ENCODE peak calls at places on chromosomes 16 and 17, in ten cellular contexts. One of them, this sample, is unnamed. For H3K36me3, the result is how much of the 10 kb centered on the place peaks cover.

GRCh38 chr16:84396537-84397008 is 28.2 kb downstream of the ATP2C2 start:
- DNase-seq in adrenal gland: peak
- DNase-seq in upper lobe of left lung: no peak
- DNase-seq in sigmoid colon: no peak
- DNase-seq in esophagus squamous epithelium: no peak
- DNase-seq in uterus: no peak
- DNase-seq in body of pancreas: no peak
- DNase-seq in ovary: no peak
- DNase-seq in tibial nerve: no peak
- DNase-seq in transverse colon: no peak
- DNase-seq in this sample: no peak

GRCh38 chr16:759110-759910 is 1.2 kb upstream of the MSLN start:
- DNase-seq in uterus: no peak
- DNase-seq in esophagus squamous epithelium: no peak
- DNase-seq in transverse colon: no peak
- DNase-seq in adrenal gland: no peak
- DNase-seq in sigmoid colon: no peak
- DNase-seq in upper lobe of left lung: no peak
- DNase-seq in tibial nerve: no peak
- DNase-seq in ovary: no peak
- DNase-seq in body of pancreas: no peak
- DNase-seq in this sample: no peak

GRCh38 chr17:20174588-20175265 is 165.6 kb downstream of the SPECC1 start:
- DNase-seq in upper lobe of left lung: peak
- DNase-seq in adrenal gland: peak
- DNase-seq in ovary: no peak
- DNase-seq in tibial nerve: no peak
- DNase-seq in transverse colon: no peak
- DNase-seq in body of pancreas: no peak
- DNase-seq in esophagus squamous epithelium: no peak
- DNase-seq in sigmoid colon: no peak
- DNase-seq in uterus: no peak
- DNase-seq in this sample: no peak

GRCh38 chr17:18198530-18198929 is 14.9 kb downstream of the ALKBH5 start:
- DNase-seq in uterus: no peak
- DNase-seq in adrenal gland: no peak
- DNase-seq in body of pancreas: no peak
- DNase-seq in esophagus squamous epithelium: no peak
- DNase-seq in tibial nerve: no peak
- DNase-seq in transverse colon: no peak
- DNase-seq in upper lobe of left lung: no peak
- DNase-seq in ovary: no peak
- DNase-seq in sigmoid colon: no peak
- DNase-seq in this sample: no peak

GRCh38 chr17:79977711-79978544 is 57.7 kb downstream of the TBC1D16 start:
- DNase-seq in esophagus squamous epithelium: no peak
- DNase-seq in transverse colon: no peak
- DNase-seq in sigmoid colon: peak
- DNase-seq in upper lobe of left lung: peak
- DNase-seq in tibial nerve: no peak
- DNase-seq in uterus: peak
- DNase-seq in body of pancreas: peak
- DNase-seq in ovary: peak
- DNase-seq in adrenal gland: peak
- DNase-seq in this sample: peak

GRCh38 chr16:81592353-81592866 is 147.8 kb downstream of the CMIP start:
- DNase-seq in body of pancreas: peak
- DNase-seq in uterus: no peak
- DNase-seq in tibial nerve: no peak
- DNase-seq in ovary: no peak
- DNase-seq in upper lobe of left lung: no peak
- DNase-seq in sigmoid colon: no peak
- DNase-seq in transverse colon: peak
- DNase-seq in adrenal gland: no peak
- DNase-seq in esophagus squamous epithelium: no peak
- DNase-seq in this sample: no peak

GRCh38 chr17:60169921-60170817 is 20.4 kb downstream of the CA4 start:
- DNase-seq in ovary: no peak
- DNase-seq in transverse colon: peak
- DNase-seq in uterus: no peak
- DNase-seq in esophagus squamous epithelium: no peak
- DNase-seq in upper lobe of left lung: no peak
- DNase-seq in adrenal gland: no peak
- DNase-seq in body of pancreas: no peak
- DNase-seq in sigmoid colon: no peak
- DNase-seq in tibial nerve: no peak
- DNase-seq in this sample: no peak

GRCh38 chr17:42680331-42680808 is 1.3 kb downstream of the CCR10 start:
- DNase-seq in esophagus squamous epithelium: no peak
- DNase-seq in upper lobe of left lung: no peak
- DNase-seq in adrenal gland: peak
- DNase-seq in tibial nerve: no peak
- DNase-seq in ovary: no peak
- DNase-seq in sigmoid colon: no peak
- DNase-seq in uterus: peak
- DNase-seq in transverse colon: peak
- DNase-seq in body of pancreas: no peak
- DNase-seq in this sample: no peak

GRCh38 chr17:82402865-82403264 is 15.3 kb upstream of the HEXD start:
- DNase-seq in esophagus squamous epithelium: no peak
- DNase-seq in sigmoid colon: no peak
- DNase-seq in transverse colon: no peak
- DNase-seq in adrenal gland: no peak
- DNase-seq in upper lobe of left lung: no peak
- DNase-seq in uterus: no peak
- DNase-seq in tibial nerve: no peak
- DNase-seq in body of pancreas: no peak
- DNase-seq in ovary: no peak
- DNase-seq in this sample: no peak

GRCh38 chr17:82399030-82399429 is 19.1 kb upstream of the HEXD start:
- DNase-seq in tibial nerve: peak
- DNase-seq in sigmoid colon: no peak
- DNase-seq in body of pancreas: no peak
- DNase-seq in ovary: no peak
- DNase-seq in esophagus squamous epithelium: no peak
- DNase-seq in uterus: peak
- DNase-seq in upper lobe of left lung: peak
- DNase-seq in adrenal gland: no peak
- DNase-seq in transverse colon: no peak
- DNase-seq in this sample: no peak

GRCh38 chr17:82399601-82400101 is 18.5 kb upstream of the HEXD start:
- DNase-seq in transverse colon: no peak
- DNase-seq in tibial nerve: no peak
- DNase-seq in sigmoid colon: no peak
- DNase-seq in upper lobe of left lung: no peak
- DNase-seq in ovary: no peak
- DNase-seq in uterus: no peak
- DNase-seq in body of pancreas: no peak
- DNase-seq in adrenal gland: no peak
- DNase-seq in esophagus squamous epithelium: no peak
- DNase-seq in this sample: no peak

GRCh38 chr17:82400206-82400605 is 17.9 kb upstream of the HEXD start:
- DNase-seq in upper lobe of left lung: no peak
- DNase-seq in esophagus squamous epithelium: no peak
- DNase-seq in ovary: no peak
- DNase-seq in transverse colon: no peak
- DNase-seq in tibial nerve: no peak
- DNase-seq in body of pancreas: no peak
- DNase-seq in sigmoid colon: no peak
- DNase-seq in uterus: no peak
- DNase-seq in adrenal gland: no peak
- DNase-seq in this sample: no peak

DNA sequence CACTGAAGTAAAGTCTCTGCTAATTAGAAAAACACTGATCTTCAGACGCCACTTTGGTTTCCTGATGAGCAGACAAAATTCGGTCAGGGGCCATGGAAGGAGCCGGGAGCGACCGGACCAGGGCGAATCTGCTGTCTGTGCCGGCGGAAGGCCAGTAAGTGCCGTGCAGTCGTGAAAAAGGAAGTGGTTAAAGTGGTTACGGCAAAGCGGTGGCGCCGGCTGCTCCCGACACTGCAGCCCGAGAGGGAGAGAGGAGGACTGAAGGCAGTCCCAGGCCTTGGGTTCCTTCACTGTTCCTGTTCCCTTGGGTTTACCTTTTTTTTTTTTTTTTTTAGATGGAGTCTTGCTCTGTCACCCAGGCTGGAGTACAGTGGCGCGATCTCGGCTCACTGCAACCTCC is 17.3 kb upstream of the HEXD start:
- DNase-seq in adrenal gland: no peak
- DNase-seq in esophagus squamous epithelium: no peak
- DNase-seq in transverse colon: peak
- DNase-seq in uterus: no peak
- DNase-seq in sigmoid colon: no peak
- DNase-seq in body of pancreas: no peak
- DNase-seq in tibial nerve: no peak
- DNase-seq in upper lobe of left lung: peak
- DNase-seq in ovary: no peak
- DNase-seq in this sample: no peak
- TF ChIP-seq POLR2A in adrenal gland: no peak
- TF ChIP-seq POLR2A in esophagus squamous epithelium: no peak
- TF ChIP-seq POLR2A in transverse colon: no peak
- TF ChIP-seq POLR2A in uterus: no peak
- TF ChIP-seq POLR2A in sigmoid colon: no peak
- TF ChIP-seq POLR2A in body of pancreas: no peak
- TF ChIP-seq POLR2A in tibial nerve: no peak
- TF ChIP-seq POLR2A in upper lobe of left lung: no peak
- TF ChIP-seq POLR2A in ovary: no peak
- TF ChIP-seq POLR2A in this sample: no peak

GRCh38 chr17:4584125-4584834 is at the start of gene SMTNL2:
- DNase-seq in uterus: peak
- DNase-seq in ovary: peak
- DNase-seq in tibial nerve: no peak
- DNase-seq in sigmoid colon: peak
- DNase-seq in upper lobe of left lung: peak
- DNase-seq in adrenal gland: no peak
- DNase-seq in transverse colon: no peak
- DNase-seq in esophagus squamous epithelium: no peak
- DNase-seq in body of pancreas: no peak
- DNase-seq in this sample: no peak

GRCh38 chr17:4586043-4586442 is 1.7 kb downstream of the SMTNL2 start:
- DNase-seq in ovary: no peak
- DNase-seq in sigmoid colon: peak
- DNase-seq in upper lobe of left lung: no peak
- DNase-seq in esophagus squamous epithelium: no peak
- DNase-seq in body of pancreas: no peak
- DNase-seq in adrenal gland: no peak
- DNase-seq in uterus: no peak
- DNase-seq in tibial nerve: no peak
- DNase-seq in transverse colon: no peak
- DNase-seq in this sample: no peak

GRCh38 chr17:4583796-4584124 is 569 bp upstream of the SMTNL2 start:
- DNase-seq in transverse colon: no peak
- DNase-seq in adrenal gland: no peak
- DNase-seq in uterus: no peak
- DNase-seq in body of pancreas: no peak
- DNase-seq in upper lobe of left lung: no peak
- DNase-seq in tibial nerve: no peak
- DNase-seq in sigmoid colon: no peak
- DNase-seq in ovary: no peak
- DNase-seq in esophagus squamous epithelium: no peak
- DNase-seq in this sample: no peak

GRCh38 chr17:4584835-4585187 is 482 bp downstream of the SMTNL2 start:
- DNase-seq in transverse colon: no peak
- DNase-seq in tibial nerve: no peak
- DNase-seq in adrenal gland: no peak
- DNase-seq in ovary: peak
- DNase-seq in esophagus squamous epithelium: no peak
- DNase-seq in upper lobe of left lung: peak
- DNase-seq in body of pancreas: no peak
- DNase-seq in uterus: no peak
- DNase-seq in sigmoid colon: no peak
- DNase-seq in this sample: no peak

GRCh38 chr17:4585203-4585939 is 1.0 kb downstream of the SMTNL2 start:
- DNase-seq in adrenal gland: no peak
- DNase-seq in transverse colon: no peak
- DNase-seq in uterus: no peak
- DNase-seq in body of pancreas: no peak
- DNase-seq in tibial nerve: no peak
- DNase-seq in sigmoid colon: no peak
- DNase-seq in esophagus squamous epithelium: no peak
- DNase-seq in upper lobe of left lung: no peak
- DNase-seq in ovary: no peak
- DNase-seq in this sample: no peak
- H3K4me3 ChIP-seq in adrenal gland: no peak
- H3K4me3 ChIP-seq in transverse colon: peak
- H3K4me3 ChIP-seq in uterus: peak
- H3K4me3 ChIP-seq in body of pancreas: no peak
- H3K4me3 ChIP-seq in tibial nerve: no peak
- H3K4me3 ChIP-seq in sigmoid colon: peak
- H3K4me3 ChIP-seq in esophagus squamous epithelium: peak
- H3K4me3 ChIP-seq in upper lobe of left lung: peak
- H3K4me3 ChIP-seq in ovary: peak
- H3K4me3 ChIP-seq in this sample: peak

GRCh38 chr16:24736758-24737157 is 7.3 kb downstream of the TNRC6A start:
- DNase-seq in uterus: no peak
- DNase-seq in body of pancreas: no peak
- DNase-seq in ovary: no peak
- DNase-seq in sigmoid colon: no peak
- DNase-seq in adrenal gland: no peak
- DNase-seq in upper lobe of left lung: no peak
- DNase-seq in transverse colon: no peak
- DNase-seq in esophagus squamous epithelium: no peak
- DNase-seq in tibial nerve: no peak
- DNase-seq in this sample: no peak

GRCh38 chr16:24737391-24737871 is 8.0 kb downstream of the TNRC6A start:
- DNase-seq in sigmoid colon: no peak
- DNase-seq in upper lobe of left lung: no peak
- DNase-seq in esophagus squamous epithelium: no peak
- DNase-seq in transverse colon: no peak
- DNase-seq in uterus: no peak
- DNase-seq in adrenal gland: no peak
- DNase-seq in tibial nerve: no peak
- DNase-seq in ovary: no peak
- DNase-seq in body of pancreas: no peak
- DNase-seq in this sample: no peak

GRCh38 chr16:24737916-24738594 is 8.6 kb downstream of the TNRC6A start:
- DNase-seq in esophagus squamous epithelium: no peak
- DNase-seq in tibial nerve: no peak
- DNase-seq in body of pancreas: no peak
- DNase-seq in ovary: no peak
- DNase-seq in adrenal gland: no peak
- DNase-seq in sigmoid colon: no peak
- DNase-seq in transverse colon: no peak
- DNase-seq in uterus: no peak
- DNase-seq in upper lobe of left lung: no peak
- DNase-seq in this sample: no peak

GRCh38 chr16:24741862-24742261 is 12.4 kb downstream of the TNRC6A start:
- DNase-seq in ovary: no peak
- DNase-seq in tibial nerve: no peak
- DNase-seq in upper lobe of left lung: no peak
- DNase-seq in uterus: no peak
- DNase-seq in sigmoid colon: no peak
- DNase-seq in adrenal gland: no peak
- DNase-seq in body of pancreas: no peak
- DNase-seq in esophagus squamous epithelium: no peak
- DNase-seq in transverse colon: no peak
- DNase-seq in this sample: no peak

DNA sequence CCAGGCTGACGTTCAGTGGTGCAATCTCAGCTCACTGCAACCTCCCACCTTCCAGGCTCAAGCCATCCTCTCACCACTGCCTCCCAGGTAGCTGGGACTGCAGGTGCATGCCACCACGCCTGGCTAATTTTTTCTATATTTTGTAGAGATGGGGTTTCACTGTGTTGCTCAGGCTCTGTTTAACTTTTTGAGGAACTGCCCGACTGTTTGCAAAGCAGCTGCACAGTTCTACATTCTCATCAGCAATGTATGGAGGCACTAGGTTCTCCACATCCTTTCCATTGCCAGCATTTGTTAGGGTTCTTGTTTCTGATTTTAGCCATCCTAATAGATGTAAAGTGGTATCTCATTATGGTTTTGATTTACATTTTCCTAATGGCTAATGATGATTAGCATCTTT is 9.4 kb downstream of the TNRC6A start:
- DNase-seq in upper lobe of left lung: no peak
- DNase-seq in ovary: no peak
- DNase-seq in sigmoid colon: no peak
- DNase-seq in uterus: no peak
- DNase-seq in tibial nerve: no peak
- DNase-seq in transverse colon: no peak
- DNase-seq in body of pancreas: no peak
- DNase-seq in esophagus squamous epithelium: no peak
- DNase-seq in adrenal gland: no peak
- DNase-seq in this sample: no peak
- H3K36me3 ChIP-seq in upper lobe of left lung: under half
- H3K36me3 ChIP-seq in ovary: under half
- H3K36me3 ChIP-seq in sigmoid colon: under half
- H3K36me3 ChIP-seq in uterus: under half
- H3K36me3 ChIP-seq in tibial nerve: under half
- H3K36me3 ChIP-seq in transverse colon: under half
- H3K36me3 ChIP-seq in body of pancreas: under half
- H3K36me3 ChIP-seq in esophagus squamous epithelium: under half
- H3K36me3 ChIP-seq in adrenal gland: under half
- H3K36me3 ChIP-seq in this sample: under half

DNA sequence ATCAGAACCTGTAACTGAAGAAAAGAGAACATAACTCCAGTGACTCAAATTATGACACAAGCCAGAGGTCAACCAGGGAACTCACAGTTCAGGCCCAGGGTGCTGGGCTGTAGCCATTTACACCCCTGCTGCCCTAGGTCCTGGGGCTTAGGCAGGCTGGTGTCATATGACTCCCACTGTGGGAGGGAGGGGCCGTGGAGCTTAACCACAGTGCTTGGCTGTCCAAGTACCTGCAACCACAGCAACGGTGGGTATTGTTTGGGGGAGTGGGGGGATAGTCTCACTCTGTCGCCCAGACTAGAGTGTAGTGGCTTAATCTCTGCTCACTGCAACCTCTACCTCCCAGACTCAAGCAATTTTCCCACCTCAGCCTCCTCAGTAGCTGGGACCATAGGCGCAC is 71.1 kb upstream of the AMZ2 start:
- DNase-seq in body of pancreas: no peak
- DNase-seq in upper lobe of left lung: no peak
- DNase-seq in esophagus squamous epithelium: no peak
- DNase-seq in tibial nerve: no peak
- DNase-seq in sigmoid colon: no peak
- DNase-seq in adrenal gland: no peak
- DNase-seq in transverse colon: no peak
- DNase-seq in uterus: no peak
- DNase-seq in ovary: no peak
- DNase-seq in this sample: no peak
- TF ChIP-seq POLR2A in body of pancreas: no peak
- TF ChIP-seq POLR2A in upper lobe of left lung: no peak
- TF ChIP-seq POLR2A in esophagus squamous epithelium: no peak
- TF ChIP-seq POLR2A in tibial nerve: no peak
- TF ChIP-seq POLR2A in sigmoid colon: no peak
- TF ChIP-seq POLR2A in adrenal gland: no peak
- TF ChIP-seq POLR2A in transverse colon: no peak
- TF ChIP-seq POLR2A in uterus: no peak
- TF ChIP-seq POLR2A in ovary: no peak
- TF ChIP-seq POLR2A in this sample: no peak

This sample was measured in suprapubic skin.